ENCODE peak calls at places on chromosomes 2 and 18, in five cellular contexts. K is MV-4-11, N is tibial nerve, S is kidney tubule cell, V is mesendoderm. O is an unnamed sample.

GRCh38 chr2:3146175-3146574 is 231.4 kb downstream of the EIPR1 start:
- DNase-seq in S (peak), K (no peak), V (no peak), N (no peak), O (no peak)

GRCh38 chr2:177602611-177603164 is 210.1 kb downstream of the AGPS start:
- DNase-seq in K (no peak), N (no peak), V (no peak), S (no peak), O (no peak)

GRCh38 chr2:172427990-172428840 is 829 bp downstream of the ITGA6 start:
- DNase-seq in N (peak), S (peak), K (no peak), V (peak), O (no peak)

GRCh38 chr18:676069-676468 is 18.6 kb downstream of the TYMS start:
- DNase-seq in N (no peak), V (no peak), S (no peak), K (no peak), O (no peak)

GRCh38 chr2:213156682-213157081 is 5.3 kb upstream of the IKZF2 start:
- DNase-seq in V (no peak), K (no peak), N (no peak), S (no peak), O (no peak)

GRCh38 chr18:70513502-70514171 is 224.8 kb downstream of the SOCS6 start:
- DNase-seq in V (no peak), K (no peak), N (no peak), S (no peak), O (no peak)

GRCh38 chr2:118221952-118222594 is 133.8 kb downstream of the INSIG2 start:
- DNase-seq in V (peak), S (peak), K (peak), N (peak), O (peak)

GRCh38 chr2:26456701-26457224 is 21.2 kb downstream of the OTOF start:
- DNase-seq in V (no peak), K (peak), S (peak), N (no peak), O (no peak)

GRCh38 chr2:235106874-235107639 is 155.2 kb downstream of the SH3BP4 start:
- DNase-seq in N (peak), V (peak), S (peak), K (no peak), O (peak)

GRCh38 chr18:35267161-35267651 is 22.8 kb downstream of the ZSCAN30 start:
- DNase-seq in N (peak), V (no peak), K (no peak), S (peak), O (no peak)

GRCh38 chr2:109129921-109130725 is 1.1 kb downstream of the SH3RF3 start:
- DNase-seq in N (no peak), K (no peak), S (no peak), V (peak), O (no peak)

GRCh38 chr2:226117506-226118065 is 682.0 kb downstream of the IRS1 start:
- DNase-seq in N (no peak), S (no peak), V (no peak), K (no peak), O (no peak)

O was measured in kidney epithelial cell.